ENCODE peak calls at places on chromosomes 1 and 21, in seven cellular contexts. One of them, this sample, is unnamed.
A peak's percentile ranks its signal among the peaks of the same experiment; 100 is the strongest.

GRCh38 chr1:212410231-212410825 is 4.4 kb downstream of the PACC1 start:
- DNase-seq in heart left ventricle: no peak
- DNase-seq in HTR-8/SVneo: no peak
- DNase-seq in breast epithelium: no peak
- DNase-seq in A172: no peak
- DNase-seq in caudate nucleus: no peak
- DNase-seq in stimulated activated CD8-positive, alpha-beta memory T cell treated with anti-CD3 and anti-CD28 coated beads, Interleukin-7, amount 100 ng/mL, for 24 hours: no peak
- DNase-seq in this sample: no peak

GRCh38 chr1:221074325-221074724 is 195.1 kb downstream of the HLX start:
- DNase-seq in breast epithelium: no peak
- DNase-seq in heart left ventricle: no peak
- DNase-seq in HTR-8/SVneo: peak; percentile 29
- DNase-seq in A172: no peak
- DNase-seq in caudate nucleus: no peak
- DNase-seq in stimulated activated CD8-positive, alpha-beta memory T cell treated with anti-CD3 and anti-CD28 coated beads, Interleukin-7, amount 100 ng/mL, for 24 hours: no peak
- DNase-seq in this sample: no peak

GRCh38 chr1:21673277-21673780 is 4.2 kb upstream of the RAP1GAP start:
- DNase-seq in HTR-8/SVneo: no peak
- DNase-seq in stimulated activated CD8-positive, alpha-beta memory T cell treated with anti-CD3 and anti-CD28 coated beads, Interleukin-7, amount 100 ng/mL, for 24 hours: no peak
- DNase-seq in breast epithelium: no peak
- DNase-seq in A172: peak; percentile 18
- DNase-seq in caudate nucleus: no peak
- DNase-seq in heart left ventricle: peak; percentile 76
- DNase-seq in this sample: no peak

GRCh38 chr1:235725493-235725892 is 75.9 kb upstream of the GNG4 start:
- DNase-seq in breast epithelium: no peak
- DNase-seq in caudate nucleus: no peak
- DNase-seq in stimulated activated CD8-positive, alpha-beta memory T cell treated with anti-CD3 and anti-CD28 coated beads, Interleukin-7, amount 100 ng/mL, for 24 hours: no peak
- DNase-seq in HTR-8/SVneo: no peak
- DNase-seq in heart left ventricle: no peak
- DNase-seq in A172: no peak
- DNase-seq in this sample: no peak

GRCh38 chr21:35266546-35266945 is 217.4 kb upstream of the RUNX1 start:
- DNase-seq in breast epithelium: no peak
- DNase-seq in stimulated activated CD8-positive, alpha-beta memory T cell treated with anti-CD3 and anti-CD28 coated beads, Interleukin-7, amount 100 ng/mL, for 24 hours: no peak
- DNase-seq in caudate nucleus: no peak
- DNase-seq in HTR-8/SVneo: no peak
- DNase-seq in A172: peak; percentile 29
- DNase-seq in heart left ventricle: no peak
- DNase-seq in this sample: no peak

GRCh38 chr1:33010946-33011731 is 25.5 kb downstream of the AK2 start:
- DNase-seq in stimulated activated CD8-positive, alpha-beta memory T cell treated with anti-CD3 and anti-CD28 coated beads, Interleukin-7, amount 100 ng/mL, for 24 hours: no peak
- DNase-seq in caudate nucleus: no peak
- DNase-seq in heart left ventricle: peak; percentile 69
- DNase-seq in A172: no peak
- DNase-seq in breast epithelium: no peak
- DNase-seq in HTR-8/SVneo: no peak
- DNase-seq in this sample: no peak

GRCh38 chr21:14536929-14537328 is 9.2 kb downstream of the SAMSN1 start:
- DNase-seq in breast epithelium: no peak
- DNase-seq in heart left ventricle: no peak
- DNase-seq in caudate nucleus: no peak
- DNase-seq in HTR-8/SVneo: no peak
- DNase-seq in A172: no peak
- DNase-seq in stimulated activated CD8-positive, alpha-beta memory T cell treated with anti-CD3 and anti-CD28 coated beads, Interleukin-7, amount 100 ng/mL, for 24 hours: no peak
- DNase-seq in this sample: no peak

GRCh38 chr1:200751717-200752116 is 13.0 kb downstream of the CAMSAP2 start:
- DNase-seq in A172: no peak
- DNase-seq in heart left ventricle: no peak
- DNase-seq in caudate nucleus: no peak
- DNase-seq in breast epithelium: no peak
- DNase-seq in stimulated activated CD8-positive, alpha-beta memory T cell treated with anti-CD3 and anti-CD28 coated beads, Interleukin-7, amount 100 ng/mL, for 24 hours: no peak
- DNase-seq in HTR-8/SVneo: no peak
- DNase-seq in this sample: no peak

GRCh38 chr1:1308756-1309524 is 543 bp downstream of the PUSL1 start:
- DNase-seq in stimulated activated CD8-positive, alpha-beta memory T cell treated with anti-CD3 and anti-CD28 coated beads, Interleukin-7, amount 100 ng/mL, for 24 hours: no peak
- DNase-seq in breast epithelium: no peak
- DNase-seq in A172: no peak
- DNase-seq in caudate nucleus: no peak
- DNase-seq in heart left ventricle: no peak
- DNase-seq in HTR-8/SVneo: no peak
- DNase-seq in this sample: peak; percentile 27

GRCh38 chr1:92030701-92031107 is 919 bp downstream of the EPHX4 start:
- DNase-seq in caudate nucleus: no peak
- DNase-seq in stimulated activated CD8-positive, alpha-beta memory T cell treated with anti-CD3 and anti-CD28 coated beads, Interleukin-7, amount 100 ng/mL, for 24 hours: no peak
- DNase-seq in A172: peak; percentile 69
- DNase-seq in heart left ventricle: no peak
- DNase-seq in HTR-8/SVneo: peak; percentile 30
- DNase-seq in breast epithelium: no peak
- DNase-seq in this sample: peak; percentile 92

GRCh38 chr1:15946546-15947381 is 29.1 kb downstream of the ZBTB17 start:
- DNase-seq in heart left ventricle: no peak
- DNase-seq in stimulated activated CD8-positive, alpha-beta memory T cell treated with anti-CD3 and anti-CD28 coated beads, Interleukin-7, amount 100 ng/mL, for 24 hours: no peak
- DNase-seq in caudate nucleus: no peak
- DNase-seq in A172: no peak
- DNase-seq in breast epithelium: peak; percentile 48
- DNase-seq in HTR-8/SVneo: no peak
- DNase-seq in this sample: no peak

GRCh38 chr1:6869002-6869380 is 83.7 kb downstream of the CAMTA1 start:
- DNase-seq in breast epithelium: no peak
- DNase-seq in stimulated activated CD8-positive, alpha-beta memory T cell treated with anti-CD3 and anti-CD28 coated beads, Interleukin-7, amount 100 ng/mL, for 24 hours: no peak
- DNase-seq in heart left ventricle: no peak
- DNase-seq in caudate nucleus: no peak
- DNase-seq in A172: no peak
- DNase-seq in HTR-8/SVneo: no peak
- DNase-seq in this sample: no peak

GRCh38 chr1:13970631-13971247 is 270.8 kb downstream of the PRDM2 start:
- DNase-seq in breast epithelium: no peak
- DNase-seq in heart left ventricle: no peak
- DNase-seq in caudate nucleus: no peak
- DNase-seq in A172: no peak
- DNase-seq in HTR-8/SVneo: no peak
- DNase-seq in stimulated activated CD8-positive, alpha-beta memory T cell treated with anti-CD3 and anti-CD28 coated beads, Interleukin-7, amount 100 ng/mL, for 24 hours: no peak
- DNase-seq in this sample: no peak

GRCh38 chr1:27099904-27100796 is 54.8 kb downstream of the SLC9A1 start:
- DNase-seq in stimulated activated CD8-positive, alpha-beta memory T cell treated with anti-CD3 and anti-CD28 coated beads, Interleukin-7, amount 100 ng/mL, for 24 hours: no peak
- DNase-seq in HTR-8/SVneo: no peak
- DNase-seq in A172: peak; percentile 63
- DNase-seq in breast epithelium: no peak
- DNase-seq in heart left ventricle: peak; percentile 56
- DNase-seq in caudate nucleus: no peak
- DNase-seq in this sample: no peak

GRCh38 chr1:26907071-26907922 is 6.5 kb downstream of the NR0B2 start:
- DNase-seq in stimulated activated CD8-positive, alpha-beta memory T cell treated with anti-CD3 and anti-CD28 coated beads, Interleukin-7, amount 100 ng/mL, for 24 hours: no peak
- DNase-seq in breast epithelium: peak; percentile 71
- DNase-seq in A172: peak; percentile 92
- DNase-seq in HTR-8/SVneo: peak; percentile 53
- DNase-seq in caudate nucleus: no peak
- DNase-seq in heart left ventricle: no peak
- DNase-seq in this sample: peak; percentile 43

GRCh38 chr1:222114536-222115156 is 372.8 kb upstream of the DUSP10 start:
- DNase-seq in breast epithelium: no peak
- DNase-seq in caudate nucleus: no peak
- DNase-seq in stimulated activated CD8-positive, alpha-beta memory T cell treated with anti-CD3 and anti-CD28 coated beads, Interleukin-7, amount 100 ng/mL, for 24 hours: no peak
- DNase-seq in HTR-8/SVneo: no peak
- DNase-seq in heart left ventricle: no peak
- DNase-seq in A172: no peak
- DNase-seq in this sample: no peak

GRCh38 chr1:153643825-153644224 is 10.0 kb downstream of the CHTOP start:
- DNase-seq in HTR-8/SVneo: no peak
- DNase-seq in caudate nucleus: no peak
- DNase-seq in breast epithelium: no peak
- DNase-seq in stimulated activated CD8-positive, alpha-beta memory T cell treated with anti-CD3 and anti-CD28 coated beads, Interleukin-7, amount 100 ng/mL, for 24 hours: no peak
- DNase-seq in heart left ventricle: no peak
- DNase-seq in A172: no peak
- DNase-seq in this sample: no peak

GRCh38 chr21:15592271-15592860 is 137.4 kb upstream of the USP25 start:
- DNase-seq in A172: peak; percentile 35
- DNase-seq in caudate nucleus: no peak
- DNase-seq in stimulated activated CD8-positive, alpha-beta memory T cell treated with anti-CD3 and anti-CD28 coated beads, Interleukin-7, amount 100 ng/mL, for 24 hours: no peak
- DNase-seq in breast epithelium: no peak
- DNase-seq in heart left ventricle: no peak
- DNase-seq in HTR-8/SVneo: peak; percentile 15
- DNase-seq in this sample: peak; percentile 60

GRCh38 chr1:99963041-99963795 is 6.6 kb upstream of the SLC35A3 start:
- DNase-seq in breast epithelium: no peak
- DNase-seq in caudate nucleus: no peak
- DNase-seq in HTR-8/SVneo: no peak
- DNase-seq in stimulated activated CD8-positive, alpha-beta memory T cell treated with anti-CD3 and anti-CD28 coated beads, Interleukin-7, amount 100 ng/mL, for 24 hours: no peak
- DNase-seq in A172: peak; percentile 40
- DNase-seq in heart left ventricle: no peak
- DNase-seq in this sample: no peak

GRCh38 chr21:46634966-46635323 is 529 bp upstream of the PRMT2 start:
- DNase-seq in A172: peak; percentile 83
- DNase-seq in HTR-8/SVneo: peak; percentile 73
- DNase-seq in stimulated activated CD8-positive, alpha-beta memory T cell treated with anti-CD3 and anti-CD28 coated beads, Interleukin-7, amount 100 ng/mL, for 24 hours: no peak
- DNase-seq in caudate nucleus: no peak
- DNase-seq in heart left ventricle: peak; percentile 70
- DNase-seq in breast epithelium: no peak
- DNase-seq in this sample: peak; percentile 92

GRCh38 chr1:153543738-153544135 is 1.9 kb downstream of the S100A4 start:
- DNase-seq in stimulated activated CD8-positive, alpha-beta memory T cell treated with anti-CD3 and anti-CD28 coated beads, Interleukin-7, amount 100 ng/mL, for 24 hours: no peak
- DNase-seq in heart left ventricle: no peak
- DNase-seq in breast epithelium: no peak
- DNase-seq in A172: no peak
- DNase-seq in caudate nucleus: no peak
- DNase-seq in HTR-8/SVneo: no peak
- DNase-seq in this sample: no peak

GRCh38 chr1:90753556-90753955 is 36.5 kb upstream of the BARHL2 start:
- DNase-seq in HTR-8/SVneo: no peak
- DNase-seq in stimulated activated CD8-positive, alpha-beta memory T cell treated with anti-CD3 and anti-CD28 coated beads, Interleukin-7, amount 100 ng/mL, for 24 hours: no peak
- DNase-seq in breast epithelium: no peak
- DNase-seq in heart left ventricle: no peak
- DNase-seq in caudate nucleus: no peak
- DNase-seq in A172: no peak
- DNase-seq in this sample: no peak

GRCh38 chr1:1425753-1426495 is 4.8 kb upstream of the ANKRD65 start:
- DNase-seq in A172: no peak
- DNase-seq in breast epithelium: no peak
- DNase-seq in caudate nucleus: peak; percentile 49
- DNase-seq in HTR-8/SVneo: no peak
- DNase-seq in stimulated activated CD8-positive, alpha-beta memory T cell treated with anti-CD3 and anti-CD28 coated beads, Interleukin-7, amount 100 ng/mL, for 24 hours: no peak
- DNase-seq in heart left ventricle: peak; percentile 23
- DNase-seq in this sample: no peak